ENCODE peak calls at places on chromosomes 12 and 14, in six cellular contexts. Q, J, U, N, G and C are unnamed samples. For H3K36me3, the result is how much of the 10 kb centered on the place peaks cover.

GRCh38 chr12:2258035-2258434 is 205.2 kb downstream of the CACNA1C start:
- DNase-seq in G (no peak), Q (no peak), U (peak), N (no peak), J (no peak), C (no peak)

GRCh38 chr14:75295061-75295461 is 16.4 kb downstream of the FOS start:
- DNase-seq in J (peak), G (peak), N (no peak), U (peak), Q (peak), C (peak)

GRCh38 chr14:75430526-75430925 is 2.7 kb downstream of the JDP2 start:
- DNase-seq in Q (no peak), U (peak), G (no peak), N (no peak), J (no peak), C (peak)

GRCh38 chr14:68295316-68295816 is 475.8 kb downstream of the RAD51B start:
- DNase-seq in J (peak), U (peak), Q (no peak), N (no peak), G (peak), C (no peak)

GRCh38 chr12:28958553-28959195 is 190.4 kb upstream of the FAR2 start:
- DNase-seq in J (no peak), N (no peak), G (no peak), U (no peak), Q (no peak), C (no peak)

GRCh38 chr14:69077841-69078240 is 75.1 kb downstream of the DCAF5 start:
- DNase-seq in J (no peak), Q (no peak), G (no peak), U (no peak), N (no peak), C (no peak)

GRCh38 chr14:65042731-65043372 is 56.2 kb downstream of the FNTB start:
- DNase-seq in N (no peak), G (peak), Q (no peak), U (no peak), J (no peak), C (peak)

GRCh38 chr14:96754162-96754844 is 42.9 kb upstream of the VRK1 start:
- DNase-seq in J (no peak), Q (no peak), G (no peak), N (no peak), U (no peak), C (no peak)

GRCh38 chr14:23294734-23295561 is 7.7 kb downstream of the PPP1R3E start:
- DNase-seq in N (peak), Q (no peak), G (peak), J (peak), U (no peak), C (no peak)

GRCh38 chr12:110743571-110744093 is 941 bp upstream of the PPP1CC start:
- DNase-seq in J (peak), U (peak), Q (peak), N (no peak), G (no peak), C (peak)

GRCh38 chr14:100882991-100883788 is 20.3 kb downstream of the RTL1 start:
- DNase-seq in N (no peak), J (no peak), U (no peak), Q (peak), G (no peak), C (peak)

GRCh38 chr12:102769323-102769916 is 147.6 kb downstream of the PAH start:
- DNase-seq in G (peak), U (peak), J (peak), Q (no peak), N (no peak), C (no peak)

GRCh38 chr12:57477710-57478681 is 1.7 kb downstream of the ARHGAP9 start:
- DNase-seq in J (no peak), U (no peak), G (no peak), N (peak), Q (no peak), C (peak)

GRCh38 chr12:47073951-47074350 is 5.5 kb upstream of the PCED1B start:
- DNase-seq in G (no peak), N (no peak), J (no peak), U (no peak), Q (no peak), C (no peak)

DNA sequence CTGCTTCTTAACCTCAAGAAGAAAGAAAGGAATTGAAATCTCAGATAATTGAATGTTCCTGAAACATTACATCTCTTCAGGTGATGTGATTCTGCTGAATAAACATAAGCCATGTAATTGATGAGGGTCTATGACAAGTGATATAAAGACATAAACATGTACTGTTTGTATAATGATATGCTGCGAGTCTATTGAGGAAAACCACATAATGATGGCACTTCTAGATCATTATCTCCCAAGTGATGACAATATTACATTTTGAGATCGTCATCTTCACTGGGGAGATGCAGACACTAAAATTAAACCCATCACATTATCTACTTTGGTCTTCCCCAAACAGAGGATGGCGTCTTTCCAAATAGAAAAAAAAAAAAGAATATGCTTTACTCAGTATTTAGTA is 457 bp upstream of the PTPRB start:
- DNase-seq in U (no peak), G (no peak), J (no peak), Q (no peak), N (no peak), C (no peak)
- H3K4me3 ChIP-seq in U (no peak), G (no peak), J (no peak), Q (no peak), N (no peak), C (no peak)

DNA sequence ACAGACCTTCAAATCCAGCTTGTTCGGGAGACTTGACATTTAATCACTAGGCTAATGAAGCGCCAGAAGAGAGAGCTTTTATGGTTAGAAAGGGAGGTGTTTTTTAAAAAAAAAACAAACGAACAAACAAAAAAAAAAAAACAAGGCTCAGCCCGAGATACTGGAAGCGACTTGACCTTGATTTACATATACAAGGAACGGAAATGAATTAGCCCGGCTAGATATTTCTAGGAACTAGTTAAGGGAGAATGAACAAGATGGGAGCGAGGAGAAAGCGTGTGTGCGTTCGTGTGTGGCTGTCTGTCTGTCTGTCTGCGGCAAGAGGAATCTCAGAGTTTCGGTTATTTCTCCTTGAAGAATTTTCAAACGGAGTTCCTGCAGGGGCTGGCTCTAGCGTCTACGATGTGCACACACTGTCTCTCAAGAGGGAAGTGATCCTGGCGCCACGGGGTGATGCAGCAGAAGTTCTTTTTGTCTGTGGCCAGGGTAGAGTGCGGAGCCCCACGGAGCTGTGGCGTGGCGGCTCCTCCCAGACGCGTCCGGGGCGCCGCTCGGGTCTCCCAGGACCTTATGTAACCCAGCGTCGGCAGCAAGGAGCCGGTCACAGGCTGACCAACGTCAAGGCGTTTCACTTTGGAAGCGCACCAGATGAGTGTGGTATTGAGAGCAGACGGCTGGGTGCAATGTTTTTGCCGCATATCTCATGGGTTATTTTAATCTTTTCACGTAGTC is 18.8 kb downstream of the SOCS2 start:
- DNase-seq in U (peak), J (peak), Q (peak), G (no peak), N (peak), C (peak)
- H3K27ac ChIP-seq in U (peak), J (peak), Q (peak), G (no peak), N (no peak), C (peak)

GRCh38 chr14:39071096-39071495 is 31.9 kb downstream of the SEC23A start:
- DNase-seq in U (no peak), N (no peak), G (no peak), Q (no peak), J (no peak), C (no peak)
- H3K36me3 ChIP-seq in U (under half), N (under half), G (under half), Q (under half), J (under half), C (under half)

GRCh38 chr12:62194031-62194430 is 66.2 kb upstream of the USP15 start:
- DNase-seq in N (no peak), U (no peak), J (no peak), G (no peak), Q (no peak), C (no peak)

GRCh38 chr12:62190081-62190480 is 70.1 kb upstream of the USP15 start:
- DNase-seq in N (no peak), J (no peak), U (no peak), G (no peak), Q (no peak), C (no peak)

GRCh38 chr12:62192486-62193250 is 67.5 kb upstream of the USP15 start:
- DNase-seq in N (peak), Q (no peak), J (peak), U (peak), G (peak), C (peak)

GRCh38 chr12:62191747-62192485 is 68.3 kb upstream of the USP15 start:
- DNase-seq in N (no peak), J (no peak), U (peak), Q (peak), G (peak), C (peak)

DNA sequence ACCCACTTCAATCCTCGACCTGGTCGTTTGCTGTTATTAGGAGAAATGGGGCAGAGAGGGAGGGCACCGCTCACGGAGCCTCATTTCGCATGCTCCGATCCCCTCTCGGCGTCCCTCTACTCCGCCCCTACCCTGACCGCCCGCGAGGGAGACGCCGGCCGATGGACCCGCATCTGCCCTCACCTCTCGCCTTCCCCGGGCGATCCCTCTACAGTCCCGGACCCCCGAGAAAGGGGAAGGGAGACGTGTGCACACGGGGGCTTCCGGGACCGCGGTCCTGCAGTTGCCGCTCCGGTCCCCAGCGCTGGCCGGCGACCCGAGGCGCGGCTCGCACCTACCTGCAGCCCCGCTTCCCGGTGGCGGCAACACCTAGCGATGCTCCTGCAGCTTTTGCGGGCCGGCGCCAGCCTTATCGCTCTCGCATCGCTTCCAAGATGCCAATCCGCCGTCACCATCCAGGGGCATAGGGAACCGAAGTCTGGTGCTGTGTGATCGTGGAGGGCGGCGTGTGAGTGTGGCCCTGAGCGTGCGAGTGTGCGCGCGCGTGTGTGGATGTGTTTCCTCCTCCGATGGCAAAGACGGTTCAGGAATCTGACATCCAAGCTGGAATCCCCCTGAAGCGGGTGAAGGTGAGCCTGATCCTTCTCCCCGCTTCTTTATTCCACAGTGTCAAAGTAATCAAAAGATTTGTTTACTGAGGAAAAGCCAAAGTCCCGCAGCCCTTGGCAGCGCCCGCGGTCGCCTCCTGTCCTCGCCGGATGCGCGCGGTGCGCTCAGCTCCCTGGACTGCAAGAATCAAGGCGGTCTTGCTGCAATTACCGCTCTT is 69.1 kb upstream of the USP15 start:
- DNase-seq in N (no peak), J (no peak), U (peak), Q (peak), G (peak), C (peak)
- H3K4me3 ChIP-seq in N (peak), J (peak), U (peak), Q (peak), G (peak), C (peak)

GRCh38 chr12:116278259-116278595 is 734 bp upstream of the MED13L start:
- DNase-seq in G (no peak), J (no peak), U (no peak), Q (no peak), N (no peak), C (no peak)
- H3K27ac ChIP-seq in G (peak), J (no peak), U (peak), Q (no peak), N (no peak), C (no peak)

GRCh38 chr12:117167769-117168168 is 22.5 kb downstream of the FBXO21 start:
- DNase-seq in G (no peak), Q (no peak), J (no peak), N (no peak), U (no peak), C (no peak)

GRCh38 chr12:117168976-117169375 is 21.3 kb downstream of the FBXO21 start:
- DNase-seq in J (no peak), G (no peak), Q (no peak), U (no peak), N (no peak), C (no peak)

GRCh38 chr12:117165342-117165741 is 24.9 kb downstream of the FBXO21 start:
- DNase-seq in N (no peak), J (no peak), G (no peak), U (no peak), Q (no peak), C (no peak)

GRCh38 chr12:117169548-117169947 is 20.7 kb downstream of the FBXO21 start:
- DNase-seq in J (no peak), U (peak), Q (no peak), G (no peak), N (no peak), C (no peak)

GRCh38 chr12:117166107-117166506 is 24.2 kb downstream of the FBXO21 start:
- DNase-seq in G (no peak), J (no peak), Q (no peak), U (no peak), N (no peak), C (no peak)
- H3K36me3 ChIP-seq in G (half or more), J (under half), Q (under half), U (under half), N (half or more), C (under half)